ENCODE peak calls at places on chromosomes 13 and 19, in four cellular contexts. W, X, F and T are unnamed samples.

GRCh38 chr13:97341135-97341534 is 92.8 kb upstream of the RAP2A start:
- DNase-seq in X (no peak), W (no peak), F (no peak), T (no peak)

GRCh38 chr19:42269518-42270345 is 680 bp downstream of the CIC start:
- DNase-seq in W (no peak), F (no peak), X (no peak), T (no peak)

GRCh38 chr13:109862627-109863026 is 76.2 kb upstream of the IRS2 start:
- DNase-seq in W (peak), F (peak), X (no peak), T (no peak)

GRCh38 chr13:37701306-37701705 is 102.7 kb upstream of the POSTN start:
- DNase-seq in X (no peak), W (peak), F (no peak), T (no peak)

GRCh38 chr13:25973576-25973975 is 78.2 kb downstream of the SHISA2 start:
- DNase-seq in W (no peak), F (no peak), X (no peak), T (no peak)

GRCh38 chr13:109874921-109875454 is 88.6 kb upstream of the IRS2 start:
- DNase-seq in W (peak), F (peak), X (no peak), T (no peak)

GRCh38 chr19:1259206-1259872 is 9.8 kb upstream of the CIRBP start:
- DNase-seq in W (peak), X (peak), F (peak), T (peak)

GRCh38 chr19:4077800-4078683 is 11.3 kb upstream of the ZBTB7A start:
- DNase-seq in W (no peak), F (no peak), X (no peak), T (peak)

GRCh38 chr19:32651729-32652140 is 23.2 kb downstream of the ANKRD27 start:
- DNase-seq in W (peak), F (no peak), X (no peak), T (no peak)

DNA sequence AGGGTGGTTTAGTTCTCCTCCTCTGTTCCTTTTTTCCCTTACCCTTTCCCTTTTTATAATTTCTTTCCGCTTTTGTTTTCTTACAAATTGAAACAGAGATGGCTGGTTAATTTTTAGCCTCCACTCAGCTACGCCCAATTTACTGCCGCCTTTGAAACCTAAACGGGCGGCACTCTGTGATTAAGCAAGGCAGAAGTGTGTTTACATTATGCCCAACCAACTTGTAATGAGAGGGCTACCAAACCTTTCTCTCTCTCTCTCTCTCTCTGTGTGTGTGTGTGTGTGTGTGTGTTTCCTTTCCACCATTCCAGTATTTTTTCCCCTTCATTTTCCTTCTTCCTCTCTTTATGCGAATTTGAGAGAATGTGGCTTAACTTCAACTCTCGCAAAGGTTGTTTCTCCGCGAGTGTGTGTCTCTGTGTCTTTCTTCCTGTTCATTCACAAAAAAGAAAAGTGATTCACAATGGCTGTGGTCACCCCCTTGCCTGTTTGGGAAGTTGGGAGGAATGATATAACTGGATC is 31.3 kb downstream of the NFIX start:
- DNase-seq in W (peak), X (peak), F (no peak), T (no peak)
- TF ChIP-seq EZH2 in W (no peak), X (no peak), F (no peak), T (no peak)

GRCh38 chr19:10661946-10662345 is 7.8 kb downstream of the ILF3 start:
- DNase-seq in W (no peak), X (no peak), F (no peak), T (no peak)
- H3K4me3 ChIP-seq in W (no peak), X (no peak), F (no peak), T (no peak)

DNA sequence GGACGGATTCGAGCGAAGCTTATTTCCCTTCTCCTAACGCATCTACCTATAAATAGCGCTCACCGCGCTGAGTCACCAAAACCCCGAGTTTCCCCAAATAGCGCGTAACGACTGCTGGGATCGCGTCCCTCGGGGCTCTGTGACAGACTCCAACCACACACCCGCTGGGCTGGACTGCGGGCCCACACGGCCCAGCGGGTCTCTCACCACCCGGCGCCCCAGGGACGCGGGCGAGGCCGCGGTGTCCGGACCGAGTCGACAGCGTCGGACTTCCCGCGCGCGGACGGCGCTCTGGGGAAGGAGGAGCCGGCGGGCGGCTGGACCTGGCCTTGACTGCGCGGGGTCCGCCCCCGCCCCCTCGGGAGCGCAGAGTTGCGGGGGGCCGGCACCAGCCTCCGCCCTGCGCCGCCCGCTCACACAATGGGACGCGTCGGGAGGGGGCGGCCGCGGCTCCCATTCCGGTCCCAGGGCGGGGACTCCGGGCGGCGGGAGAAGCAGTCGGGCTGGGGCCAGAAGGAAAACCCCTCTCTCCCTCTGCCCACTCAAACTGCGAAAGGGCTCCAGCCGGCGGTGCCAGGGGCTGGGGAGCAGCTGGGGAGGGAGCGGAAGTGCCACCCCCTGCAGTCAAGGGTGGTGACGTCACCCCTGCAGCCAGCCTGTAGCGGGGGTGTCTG is 108.8 kb downstream of the KCNRG start:
- DNase-seq in X (peak), W (peak), F (peak), T (peak)
- TF ChIP-seq EZH2 in X (no peak), W (no peak), F (no peak), T (no peak)

GRCh38 chr13:64397699-64398098 is 2832.4 kb downstream of the PCDH9 start:
- DNase-seq in F (no peak), W (peak), X (no peak), T (no peak)
- H3K4me3 ChIP-seq in F (no peak), W (no peak), X (no peak), T (no peak)

DNA sequence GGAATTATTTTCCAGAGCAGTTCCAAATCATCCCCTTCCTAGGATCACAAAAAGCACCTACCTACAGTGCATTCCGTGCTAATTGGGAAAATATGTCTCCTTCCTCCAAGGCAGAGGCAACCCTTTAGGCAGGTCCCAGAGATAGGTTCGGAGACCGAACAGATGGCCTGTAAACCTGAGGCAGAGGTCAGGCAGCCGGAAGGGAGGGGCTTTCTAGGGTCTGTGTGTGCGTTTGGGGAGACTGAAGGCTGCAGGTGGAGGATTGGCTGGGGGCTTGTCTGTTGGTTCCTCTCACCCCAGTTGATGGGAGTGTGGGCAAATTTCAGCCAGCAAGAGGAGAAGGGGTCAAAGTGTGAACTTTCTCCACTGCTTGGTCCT is 7.1 kb downstream of the KCNN4 start:
- DNase-seq in F (no peak), W (no peak), X (no peak), T (no peak)
- TF ChIP-seq EZH2 in F (no peak), W (no peak), X (no peak), T (no peak)

GRCh38 chr19:6608950-6609349 is 18.0 kb upstream of the CD70 start:
- DNase-seq in X (no peak), F (no peak), W (no peak), T (no peak)
- H3K4me3 ChIP-seq in X (no peak), F (no peak), W (no peak), T (no peak)

GRCh38 chr13:50126378-50127016 is 111.3 kb downstream of the KCNRG start:
- DNase-seq in X (peak), W (peak), F (peak), T (peak)

GRCh38 chr13:50128406-50129048 is 113.3 kb downstream of the KCNRG start:
- DNase-seq in W (no peak), X (no peak), F (no peak), T (peak)

GRCh38 chr13:50127726-50128291 is 112.6 kb downstream of the KCNRG start:
- DNase-seq in F (no peak), X (no peak), W (no peak), T (no peak)

GRCh38 chr13:50125556-50126377 is 110.5 kb downstream of the KCNRG start:
- DNase-seq in X (peak), F (peak), W (peak), T (peak)

GRCh38 chr13:50127017-50127725 is 111.9 kb downstream of the KCNRG start:
- DNase-seq in W (peak), X (no peak), F (no peak), T (no peak)
- TF ChIP-seq EZH2 in W (no peak), X (no peak), F (no peak), T (no peak)

DNA sequence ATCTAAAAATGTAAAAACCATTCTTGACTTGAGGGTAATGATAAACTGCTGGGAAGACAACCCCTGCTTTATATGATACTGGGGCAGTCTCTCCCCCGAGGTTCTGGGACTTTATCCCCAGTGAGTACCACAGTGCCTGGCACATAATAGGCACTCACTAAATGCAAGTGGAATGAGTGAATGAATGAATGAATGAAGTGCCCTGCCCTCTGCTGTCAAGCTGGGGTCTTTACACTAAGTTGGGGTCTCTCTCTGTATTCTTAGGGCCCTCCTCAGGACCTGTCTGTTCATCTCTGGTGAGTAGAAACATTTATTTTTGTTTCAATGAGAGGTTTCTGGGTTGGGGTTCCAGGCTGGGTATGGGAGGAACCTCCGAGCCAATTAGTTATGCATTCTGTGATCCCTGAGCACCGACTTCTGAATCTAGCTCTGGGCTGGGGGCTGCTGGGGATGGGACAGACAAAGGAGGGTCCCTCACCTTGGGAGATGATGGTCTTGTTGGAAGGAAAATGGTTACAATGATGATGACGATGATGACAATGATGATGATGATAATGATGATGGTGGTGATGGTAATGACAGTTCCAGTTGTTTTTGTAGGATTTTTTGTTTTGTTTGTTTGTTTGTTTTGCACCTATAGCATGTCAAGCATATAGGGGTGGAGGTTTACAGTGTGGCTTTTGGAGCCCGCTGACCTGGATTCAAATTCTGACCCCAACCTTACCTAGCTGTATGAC is 44.3 kb upstream of the ADGRE1 start:
- DNase-seq in F (no peak), X (no peak), W (no peak), T (no peak)
- H3K4me3 ChIP-seq in F (no peak), X (no peak), W (no peak), T (no peak)